ENCODE peak calls at places on chromosomes 6 and 20, in ten cellular contexts. One of them, this sample, is unnamed.

GRCh38 chr20:47501117-47501482 is 587 bp upstream of the NCOA3 start:
- DNase-seq in GM23338: no peak
- DNase-seq in astrocyte: no peak
- DNase-seq in HFF-Myc: no peak
- DNase-seq in esophagus muscularis mucosa: no peak
- DNase-seq in body of pancreas: no peak
- DNase-seq in mucosa of descending colon: no peak
- DNase-seq in astrocyte of the spinal cord: no peak
- DNase-seq in heart left ventricle: no peak
- DNase-seq in stomach: no peak
- DNase-seq in this sample: no peak

GRCh38 chr6:16688984-16689636 is 72.2 kb downstream of the ATXN1 start:
- DNase-seq in GM23338: no peak
- DNase-seq in astrocyte: peak; percentile 92
- DNase-seq in HFF-Myc: peak; percentile 46
- DNase-seq in esophagus muscularis mucosa: no peak
- DNase-seq in body of pancreas: no peak
- DNase-seq in mucosa of descending colon: no peak
- DNase-seq in astrocyte of the spinal cord: peak; percentile 89
- DNase-seq in heart left ventricle: no peak
- DNase-seq in stomach: no peak
- DNase-seq in this sample: peak; percentile 59

GRCh38 chr20:56445130-56445529 is 23.3 kb upstream of the RTF2 start:
- DNase-seq in GM23338: no peak
- DNase-seq in astrocyte: no peak
- DNase-seq in HFF-Myc: no peak
- DNase-seq in esophagus muscularis mucosa: no peak
- DNase-seq in body of pancreas: no peak
- DNase-seq in mucosa of descending colon: no peak
- DNase-seq in astrocyte of the spinal cord: no peak
- DNase-seq in heart left ventricle: no peak
- DNase-seq in stomach: no peak
- DNase-seq in this sample: no peak

GRCh38 chr20:49759266-49759950 is 45.7 kb upstream of the B4GALT5 start:
- DNase-seq in GM23338: peak; percentile 31
- DNase-seq in astrocyte: no peak
- DNase-seq in HFF-Myc: no peak
- DNase-seq in esophagus muscularis mucosa: no peak
- DNase-seq in body of pancreas: no peak
- DNase-seq in mucosa of descending colon: no peak
- DNase-seq in astrocyte of the spinal cord: no peak
- DNase-seq in heart left ventricle: no peak
- DNase-seq in stomach: no peak
- DNase-seq in this sample: no peak

GRCh38 chr20:8435251-8436035 is 303.4 kb downstream of the PLCB1 start:
- DNase-seq in GM23338: no peak
- DNase-seq in astrocyte: no peak
- DNase-seq in HFF-Myc: no peak
- DNase-seq in esophagus muscularis mucosa: no peak
- DNase-seq in body of pancreas: no peak
- DNase-seq in mucosa of descending colon: no peak
- DNase-seq in astrocyte of the spinal cord: no peak
- DNase-seq in heart left ventricle: no peak
- DNase-seq in stomach: no peak
- DNase-seq in this sample: no peak

GRCh38 chr6:143333749-143334520 is 116.6 kb downstream of the ADAT2 start:
- DNase-seq in GM23338: no peak
- DNase-seq in astrocyte: no peak
- DNase-seq in HFF-Myc: no peak
- DNase-seq in esophagus muscularis mucosa: no peak
- DNase-seq in body of pancreas: no peak
- DNase-seq in mucosa of descending colon: no peak
- DNase-seq in astrocyte of the spinal cord: peak; percentile 33
- DNase-seq in heart left ventricle: no peak
- DNase-seq in stomach: no peak
- DNase-seq in this sample: no peak

GRCh38 chr20:54140927-54141566 is 32.7 kb downstream of the CYP24A1 start:
- DNase-seq in GM23338: no peak
- DNase-seq in astrocyte: peak; percentile 88
- DNase-seq in HFF-Myc: no peak
- DNase-seq in esophagus muscularis mucosa: no peak
- DNase-seq in body of pancreas: no peak
- DNase-seq in mucosa of descending colon: no peak
- DNase-seq in astrocyte of the spinal cord: peak; percentile 54
- DNase-seq in heart left ventricle: no peak
- DNase-seq in stomach: no peak
- DNase-seq in this sample: no peak

GRCh38 chr6:146361367-146361924 is 182.2 kb upstream of the RAB32 start:
- DNase-seq in GM23338: no peak
- DNase-seq in astrocyte: peak; percentile 32
- DNase-seq in HFF-Myc: peak; percentile 43
- DNase-seq in esophagus muscularis mucosa: no peak
- DNase-seq in body of pancreas: no peak
- DNase-seq in mucosa of descending colon: no peak
- DNase-seq in astrocyte of the spinal cord: peak; percentile 46
- DNase-seq in heart left ventricle: peak; percentile 49
- DNase-seq in stomach: no peak
- DNase-seq in this sample: no peak

GRCh38 chr20:13089950-13090469 is 81.2 kb downstream of the SPTLC3 start:
- DNase-seq in GM23338: no peak
- DNase-seq in astrocyte: no peak
- DNase-seq in HFF-Myc: no peak
- DNase-seq in esophagus muscularis mucosa: no peak
- DNase-seq in body of pancreas: no peak
- DNase-seq in mucosa of descending colon: no peak
- DNase-seq in astrocyte of the spinal cord: no peak
- DNase-seq in heart left ventricle: no peak
- DNase-seq in stomach: no peak
- DNase-seq in this sample: no peak

GRCh38 chr6:140203611-140204553 is 829.4 kb upstream of the CITED2 start:
- DNase-seq in GM23338: no peak
- DNase-seq in astrocyte: peak; percentile 52
- DNase-seq in HFF-Myc: peak; percentile 52
- DNase-seq in esophagus muscularis mucosa: no peak
- DNase-seq in body of pancreas: no peak
- DNase-seq in mucosa of descending colon: no peak
- DNase-seq in astrocyte of the spinal cord: peak; percentile 55
- DNase-seq in heart left ventricle: no peak
- DNase-seq in stomach: no peak
- DNase-seq in this sample: no peak

GRCh38 chr6:21664263-21665081 is 70.9 kb downstream of the SOX4 start:
- DNase-seq in GM23338: peak; percentile 90
- DNase-seq in astrocyte: peak; percentile 27
- DNase-seq in HFF-Myc: no peak
- DNase-seq in esophagus muscularis mucosa: no peak
- DNase-seq in body of pancreas: peak; percentile 21
- DNase-seq in mucosa of descending colon: no peak
- DNase-seq in astrocyte of the spinal cord: peak; percentile 27
- DNase-seq in heart left ventricle: peak; percentile 44
- DNase-seq in stomach: no peak
- DNase-seq in this sample: no peak

GRCh38 chr20:63897978-63898561 is 3.1 kb downstream of the DNAJC5 start:
- DNase-seq in GM23338: no peak
- DNase-seq in astrocyte: no peak
- DNase-seq in HFF-Myc: no peak
- DNase-seq in esophagus muscularis mucosa: no peak
- DNase-seq in body of pancreas: no peak
- DNase-seq in mucosa of descending colon: no peak
- DNase-seq in astrocyte of the spinal cord: no peak
- DNase-seq in heart left ventricle: no peak
- DNase-seq in stomach: no peak
- DNase-seq in this sample: no peak

GRCh38 chr20:61889659-61890058 is 176.0 kb downstream of the TAF4 start:
- DNase-seq in GM23338: no peak
- DNase-seq in astrocyte: no peak
- DNase-seq in HFF-Myc: no peak
- DNase-seq in esophagus muscularis mucosa: no peak
- DNase-seq in body of pancreas: no peak
- DNase-seq in mucosa of descending colon: no peak
- DNase-seq in astrocyte of the spinal cord: no peak
- DNase-seq in heart left ventricle: no peak
- DNase-seq in stomach: no peak
- DNase-seq in this sample: no peak

GRCh38 chr6:158599635-158600034 is 39.7 kb downstream of the TMEM181 start:
- DNase-seq in GM23338: peak; percentile 28
- DNase-seq in astrocyte: no peak
- DNase-seq in HFF-Myc: no peak
- DNase-seq in esophagus muscularis mucosa: no peak
- DNase-seq in body of pancreas: no peak
- DNase-seq in mucosa of descending colon: no peak
- DNase-seq in astrocyte of the spinal cord: no peak
- DNase-seq in heart left ventricle: no peak
- DNase-seq in stomach: no peak
- DNase-seq in this sample: no peak

GRCh38 chr20:45781391-45781931 is 10.2 kb downstream of the WFDC3 start:
- DNase-seq in GM23338: no peak
- DNase-seq in astrocyte: peak; percentile 95
- DNase-seq in HFF-Myc: peak; percentile 95
- DNase-seq in esophagus muscularis mucosa: no peak
- DNase-seq in body of pancreas: peak; percentile 29
- DNase-seq in mucosa of descending colon: no peak
- DNase-seq in astrocyte of the spinal cord: peak; percentile 85
- DNase-seq in heart left ventricle: no peak
- DNase-seq in stomach: peak; percentile 74
- DNase-seq in this sample: peak; percentile 73

GRCh38 chr6:132259070-132259469 is 142.2 kb downstream of the MOXD1 start:
- DNase-seq in GM23338: peak; percentile 42
- DNase-seq in astrocyte: peak; percentile 12
- DNase-seq in HFF-Myc: peak; percentile 12
- DNase-seq in esophagus muscularis mucosa: no peak
- DNase-seq in body of pancreas: no peak
- DNase-seq in mucosa of descending colon: no peak
- DNase-seq in astrocyte of the spinal cord: peak; percentile 52
- DNase-seq in heart left ventricle: no peak
- DNase-seq in stomach: no peak
- DNase-seq in this sample: no peak

GRCh38 chr6:157787080-157787479 is 36.0 kb upstream of the SNX9 start:
- DNase-seq in GM23338: no peak
- DNase-seq in astrocyte: no peak
- DNase-seq in HFF-Myc: no peak
- DNase-seq in esophagus muscularis mucosa: no peak
- DNase-seq in body of pancreas: peak; percentile 91
- DNase-seq in mucosa of descending colon: peak; percentile 47
- DNase-seq in astrocyte of the spinal cord: no peak
- DNase-seq in heart left ventricle: no peak
- DNase-seq in stomach: peak; percentile 66
- DNase-seq in this sample: no peak

GRCh38 chr6:613981-614380 is 42.9 kb downstream of the HUS1B start:
- DNase-seq in GM23338: no peak
- DNase-seq in astrocyte: no peak
- DNase-seq in HFF-Myc: no peak
- DNase-seq in esophagus muscularis mucosa: no peak
- DNase-seq in body of pancreas: no peak
- DNase-seq in mucosa of descending colon: no peak
- DNase-seq in astrocyte of the spinal cord: no peak
- DNase-seq in heart left ventricle: no peak
- DNase-seq in stomach: no peak
- DNase-seq in this sample: no peak

DNA sequence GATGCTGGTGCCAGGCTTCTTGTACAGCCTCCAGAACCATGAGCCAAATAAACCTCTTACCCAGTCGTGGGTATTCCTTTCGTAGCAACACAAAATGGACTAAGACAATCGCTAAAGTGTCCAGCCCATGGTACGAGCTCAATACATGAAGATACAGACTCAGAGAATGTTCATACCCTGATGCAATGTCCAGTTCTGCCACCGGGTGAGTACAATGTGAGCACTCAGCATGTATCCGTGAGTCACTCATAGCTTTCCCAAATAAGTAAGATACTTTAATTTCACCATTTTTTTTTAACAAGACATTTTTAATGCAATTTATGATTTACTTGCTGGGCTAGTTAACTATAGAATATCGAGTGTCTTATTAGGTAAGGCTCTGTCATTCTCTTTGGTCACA is 26.7 kb upstream of the PDE10A start:
- DNase-seq in GM23338: no peak
- DNase-seq in astrocyte: no peak
- DNase-seq in HFF-Myc: no peak
- DNase-seq in esophagus muscularis mucosa: peak; percentile 57
- DNase-seq in body of pancreas: no peak
- DNase-seq in mucosa of descending colon: no peak
- DNase-seq in astrocyte of the spinal cord: peak; percentile 39
- DNase-seq in heart left ventricle: no peak
- DNase-seq in stomach: no peak
- DNase-seq in this sample: no peak
- TF ChIP-seq CTCF in GM23338: peak; percentile 12
- TF ChIP-seq CTCF in astrocyte: peak; percentile 24
- TF ChIP-seq CTCF in HFF-Myc: no peak
- TF ChIP-seq CTCF in esophagus muscularis mucosa: no peak
- TF ChIP-seq CTCF in body of pancreas: no peak
- TF ChIP-seq CTCF in mucosa of descending colon: no peak
- TF ChIP-seq CTCF in astrocyte of the spinal cord: no peak
- TF ChIP-seq CTCF in heart left ventricle: no peak
- TF ChIP-seq CTCF in stomach: no peak
- TF ChIP-seq CTCF in this sample: no peak

GRCh38 chr20:14336667-14337066 is 745 bp downstream of the FLRT3 start:
- DNase-seq in GM23338: peak; percentile 12
- DNase-seq in astrocyte: peak; percentile 3
- DNase-seq in HFF-Myc: no peak
- DNase-seq in esophagus muscularis mucosa: no peak
- DNase-seq in body of pancreas: peak; percentile 5
- DNase-seq in mucosa of descending colon: no peak
- DNase-seq in astrocyte of the spinal cord: no peak
- DNase-seq in heart left ventricle: no peak
- DNase-seq in stomach: no peak
- DNase-seq in this sample: no peak
- H3K4me3 ChIP-seq in GM23338: peak overlapping the region; percentile 43
- H3K4me3 ChIP-seq in astrocyte: peak overlapping the region; percentile 61
- H3K4me3 ChIP-seq in HFF-Myc: peak overlapping the region; percentile 42
- H3K4me3 ChIP-seq in esophagus muscularis mucosa: peak overlapping the region; percentile 53
- H3K4me3 ChIP-seq in body of pancreas: no peak overlapping the region
- H3K4me3 ChIP-seq in mucosa of descending colon: no peak overlapping the region
- H3K4me3 ChIP-seq in astrocyte of the spinal cord: peak overlapping the region; percentile 38
- H3K4me3 ChIP-seq in heart left ventricle: peak overlapping the region; percentile 43
- H3K4me3 ChIP-seq in stomach: peak overlapping the region; percentile 55
- H3K4me3 ChIP-seq in this sample: peak overlapping the region; percentile 74

DNA sequence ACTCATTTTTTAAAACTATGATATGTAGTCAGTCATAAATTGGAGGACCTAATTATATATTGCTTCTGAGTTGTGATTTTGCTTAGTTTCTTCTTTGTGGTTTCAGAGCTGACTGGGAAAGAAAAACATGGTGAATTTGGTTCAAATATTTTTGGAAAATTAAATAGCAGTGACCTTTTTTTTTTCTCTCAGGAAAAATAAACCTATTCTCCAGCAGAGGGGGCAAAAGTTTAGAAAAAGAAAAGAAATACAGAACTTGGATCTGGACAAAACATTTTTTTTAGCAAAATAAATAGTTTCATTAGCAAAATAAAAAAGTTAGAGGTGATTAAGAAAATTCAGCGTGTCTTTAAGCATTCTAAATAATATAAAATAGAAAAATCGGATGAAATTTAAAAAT is 10.2 kb downstream of the COL10A1 start:
- DNase-seq in GM23338: no peak
- DNase-seq in astrocyte: no peak
- DNase-seq in HFF-Myc: no peak
- DNase-seq in esophagus muscularis mucosa: no peak
- DNase-seq in body of pancreas: no peak
- DNase-seq in mucosa of descending colon: no peak
- DNase-seq in astrocyte of the spinal cord: peak; percentile 13
- DNase-seq in heart left ventricle: no peak
- DNase-seq in stomach: no peak
- DNase-seq in this sample: no peak
- TF ChIP-seq CTCF in GM23338: peak; percentile 63
- TF ChIP-seq CTCF in astrocyte: peak; percentile 48
- TF ChIP-seq CTCF in HFF-Myc: no peak
- TF ChIP-seq CTCF in esophagus muscularis mucosa: no peak
- TF ChIP-seq CTCF in body of pancreas: no peak
- TF ChIP-seq CTCF in mucosa of descending colon: no peak
- TF ChIP-seq CTCF in astrocyte of the spinal cord: peak; percentile 47
- TF ChIP-seq CTCF in heart left ventricle: peak; percentile 53
- TF ChIP-seq CTCF in stomach: peak; percentile 16
- TF ChIP-seq CTCF in this sample: peak; percentile 34

GRCh38 chr6:25404094-25404493 is 124.9 kb downstream of the CARMIL1 start:
- DNase-seq in GM23338: no peak
- DNase-seq in astrocyte: no peak
- DNase-seq in HFF-Myc: no peak
- DNase-seq in esophagus muscularis mucosa: no peak
- DNase-seq in body of pancreas: peak; percentile 18
- DNase-seq in mucosa of descending colon: no peak
- DNase-seq in astrocyte of the spinal cord: no peak
- DNase-seq in heart left ventricle: no peak
- DNase-seq in stomach: no peak
- DNase-seq in this sample: no peak
- H3K4me3 ChIP-seq in GM23338: no peak overlapping the region
- H3K4me3 ChIP-seq in astrocyte: no peak overlapping the region
- H3K4me3 ChIP-seq in HFF-Myc: no peak overlapping the region
- H3K4me3 ChIP-seq in esophagus muscularis mucosa: no peak overlapping the region
- H3K4me3 ChIP-seq in body of pancreas: no peak overlapping the region
- H3K4me3 ChIP-seq in mucosa of descending colon: no peak overlapping the region
- H3K4me3 ChIP-seq in astrocyte of the spinal cord: no peak overlapping the region
- H3K4me3 ChIP-seq in heart left ventricle: no peak overlapping the region
- H3K4me3 ChIP-seq in stomach: no peak overlapping the region
- H3K4me3 ChIP-seq in this sample: no peak overlapping the region